ENCODE peak calls at places on chromosome 18, in seven cellular contexts. One of them, this sample, is unnamed. For H3K4me1, the result is how much of the 10 kb centered on the place peaks cover.

GRCh38 chr18:36560187-36560586 is 262.7 kb downstream of the FHOD3 start:
- DNase-seq in suprapubic skin: no peak
- DNase-seq in kidney: no peak
- DNase-seq in body of pancreas: no peak
- DNase-seq in thoracic aorta: no peak
- DNase-seq in mammary epithelial cell: no peak
- DNase-seq in IMR-90: no peak
- DNase-seq in this sample: no peak

GRCh38 chr18:68489018-68489792 is 225.7 kb downstream of the TMX3 start:
- DNase-seq in mammary epithelial cell: no peak
- DNase-seq in kidney: no peak
- DNase-seq in body of pancreas: no peak
- DNase-seq in suprapubic skin: no peak
- DNase-seq in thoracic aorta: no peak
- DNase-seq in IMR-90: no peak
- DNase-seq in this sample: no peak

GRCh38 chr18:30712383-30712782 is 330.2 kb downstream of the DSC3 start:
- DNase-seq in thoracic aorta: no peak
- DNase-seq in suprapubic skin: no peak
- DNase-seq in IMR-90: no peak
- DNase-seq in body of pancreas: no peak
- DNase-seq in mammary epithelial cell: no peak
- DNase-seq in kidney: no peak
- DNase-seq in this sample: no peak

GRCh38 chr18:37487400-37487831 is 78.2 kb downstream of the CELF4 start:
- DNase-seq in kidney: no peak
- DNase-seq in IMR-90: no peak
- DNase-seq in suprapubic skin: no peak
- DNase-seq in thoracic aorta: no peak
- DNase-seq in body of pancreas: no peak
- DNase-seq in mammary epithelial cell: no peak
- DNase-seq in this sample: no peak

GRCh38 chr18:47100214-47100831 is 50.0 kb downstream of the HDHD2 start:
- DNase-seq in suprapubic skin: peak
- DNase-seq in thoracic aorta: no peak
- DNase-seq in kidney: no peak
- DNase-seq in mammary epithelial cell: peak
- DNase-seq in body of pancreas: peak
- DNase-seq in IMR-90: peak
- DNase-seq in this sample: peak

GRCh38 chr18:26228562-26229260 is 2.5 kb downstream of the TAF4B start:
- DNase-seq in body of pancreas: no peak
- DNase-seq in thoracic aorta: no peak
- DNase-seq in suprapubic skin: no peak
- DNase-seq in kidney: no peak
- DNase-seq in IMR-90: no peak
- DNase-seq in mammary epithelial cell: no peak
- DNase-seq in this sample: no peak

GRCh38 chr18:70907673-70908072 is 618.8 kb downstream of the SOCS6 start:
- DNase-seq in kidney: no peak
- DNase-seq in body of pancreas: no peak
- DNase-seq in IMR-90: no peak
- DNase-seq in mammary epithelial cell: no peak
- DNase-seq in thoracic aorta: no peak
- DNase-seq in suprapubic skin: no peak
- DNase-seq in this sample: no peak

GRCh38 chr18:34942975-34943374 is 98.2 kb upstream of the MAPRE2 start:
- DNase-seq in body of pancreas: peak
- DNase-seq in kidney: no peak
- DNase-seq in suprapubic skin: no peak
- DNase-seq in thoracic aorta: no peak
- DNase-seq in IMR-90: no peak
- DNase-seq in mammary epithelial cell: no peak
- DNase-seq in this sample: no peak

GRCh38 chr18:35123811-35124210 is 82.6 kb downstream of the MAPRE2 start:
- DNase-seq in body of pancreas: no peak
- DNase-seq in mammary epithelial cell: no peak
- DNase-seq in kidney: no peak
- DNase-seq in suprapubic skin: no peak
- DNase-seq in IMR-90: no peak
- DNase-seq in thoracic aorta: no peak
- DNase-seq in this sample: no peak

GRCh38 chr18:31429623-31430022 is 17.9 kb upstream of the DSG3 start:
- DNase-seq in thoracic aorta: no peak
- DNase-seq in mammary epithelial cell: peak
- DNase-seq in IMR-90: no peak
- DNase-seq in kidney: no peak
- DNase-seq in body of pancreas: no peak
- DNase-seq in suprapubic skin: no peak
- DNase-seq in this sample: no peak

GRCh38 chr18:22417496-22418188 is at the start of gene CTAGE1:
- DNase-seq in suprapubic skin: no peak
- DNase-seq in kidney: peak
- DNase-seq in IMR-90: peak
- DNase-seq in body of pancreas: no peak
- DNase-seq in mammary epithelial cell: no peak
- DNase-seq in thoracic aorta: no peak
- DNase-seq in this sample: no peak

GRCh38 chr18:22701795-22702194 is 231.3 kb upstream of the RBBP8 start:
- DNase-seq in body of pancreas: no peak
- DNase-seq in kidney: no peak
- DNase-seq in thoracic aorta: no peak
- DNase-seq in suprapubic skin: no peak
- DNase-seq in IMR-90: no peak
- DNase-seq in mammary epithelial cell: no peak
- DNase-seq in this sample: no peak

GRCh38 chr18:136433-136832 is 21.9 kb upstream of the USP14 start:
- DNase-seq in thoracic aorta: no peak
- DNase-seq in kidney: no peak
- DNase-seq in mammary epithelial cell: no peak
- DNase-seq in body of pancreas: no peak
- DNase-seq in suprapubic skin: no peak
- DNase-seq in IMR-90: no peak
- DNase-seq in this sample: no peak

GRCh38 chr18:3524706-3525105 is 74.7 kb downstream of the TGIF1 start:
- DNase-seq in body of pancreas: no peak
- DNase-seq in mammary epithelial cell: no peak
- DNase-seq in kidney: no peak
- DNase-seq in IMR-90: no peak
- DNase-seq in suprapubic skin: no peak
- DNase-seq in thoracic aorta: no peak
- DNase-seq in this sample: no peak

GRCh38 chr18:13439475-13439874 is 220.9 kb downstream of the LDLRAD4 start:
- DNase-seq in body of pancreas: no peak
- DNase-seq in IMR-90: no peak
- DNase-seq in mammary epithelial cell: no peak
- DNase-seq in kidney: no peak
- DNase-seq in thoracic aorta: no peak
- DNase-seq in suprapubic skin: no peak
- DNase-seq in this sample: no peak

GRCh38 chr18:13437034-13437433 is 218.5 kb downstream of the LDLRAD4 start:
- DNase-seq in IMR-90: no peak
- DNase-seq in kidney: no peak
- DNase-seq in body of pancreas: no peak
- DNase-seq in mammary epithelial cell: no peak
- DNase-seq in thoracic aorta: no peak
- DNase-seq in suprapubic skin: no peak
- DNase-seq in this sample: no peak

GRCh38 chr18:13440277-13441248 is 222.0 kb downstream of the LDLRAD4 start:
- DNase-seq in body of pancreas: peak
- DNase-seq in mammary epithelial cell: no peak
- DNase-seq in thoracic aorta: no peak
- DNase-seq in kidney: no peak
- DNase-seq in suprapubic skin: no peak
- DNase-seq in IMR-90: no peak
- DNase-seq in this sample: no peak

GRCh38 chr18:13437801-13438506 is 219.4 kb downstream of the LDLRAD4 start:
- DNase-seq in thoracic aorta: no peak
- DNase-seq in suprapubic skin: no peak
- DNase-seq in mammary epithelial cell: no peak
- DNase-seq in IMR-90: no peak
- DNase-seq in body of pancreas: no peak
- DNase-seq in kidney: no peak
- DNase-seq in this sample: peak

DNA sequence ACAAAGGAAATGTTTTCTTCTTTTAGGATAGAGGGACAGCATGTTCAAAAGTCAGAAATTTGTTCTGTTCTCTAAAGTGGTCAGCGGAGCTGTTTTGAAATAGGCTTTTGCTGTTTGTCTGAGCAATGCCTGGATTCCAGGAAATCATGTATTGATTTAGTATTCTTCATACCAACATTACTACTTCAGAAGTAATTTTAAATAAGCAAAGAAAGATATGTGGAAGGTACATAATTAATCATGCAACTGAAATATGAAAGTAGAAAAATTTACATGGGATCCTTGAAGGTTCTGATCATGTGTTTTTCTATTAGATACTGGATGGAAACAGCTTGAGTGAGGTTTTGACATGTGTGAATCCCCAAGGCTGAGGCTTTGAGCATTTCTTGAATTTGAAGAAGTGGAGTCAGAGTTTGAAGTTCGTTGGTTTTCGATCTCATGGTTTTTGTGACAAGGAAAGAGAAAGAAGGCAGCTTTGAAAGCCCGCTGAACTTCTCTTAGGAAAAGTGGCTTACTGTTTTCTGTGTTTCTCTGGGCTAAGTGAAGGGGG is 220.0 kb downstream of the LDLRAD4 start:
- DNase-seq in mammary epithelial cell: no peak
- DNase-seq in IMR-90: no peak
- DNase-seq in body of pancreas: no peak
- DNase-seq in kidney: no peak
- DNase-seq in suprapubic skin: no peak
- DNase-seq in thoracic aorta: no peak
- DNase-seq in this sample: no peak
- H3K4me3 ChIP-seq in mammary epithelial cell: no peak
- H3K4me3 ChIP-seq in IMR-90: no peak
- H3K4me3 ChIP-seq in body of pancreas: no peak
- H3K4me3 ChIP-seq in kidney: no peak
- H3K4me3 ChIP-seq in suprapubic skin: no peak
- H3K4me3 ChIP-seq in thoracic aorta: no peak
- H3K4me3 ChIP-seq in this sample: peak

GRCh38 chr18:64271264-64271663 is 122.4 kb upstream of the LINC00305 start:
- DNase-seq in mammary epithelial cell: no peak
- DNase-seq in kidney: no peak
- DNase-seq in thoracic aorta: no peak
- DNase-seq in body of pancreas: peak
- DNase-seq in suprapubic skin: no peak
- DNase-seq in IMR-90: no peak
- DNase-seq in this sample: no peak
- H3K4me1 ChIP-seq in mammary epithelial cell: under half
- H3K4me1 ChIP-seq in kidney: under half
- H3K4me1 ChIP-seq in thoracic aorta: under half
- H3K4me1 ChIP-seq in body of pancreas: under half
- H3K4me1 ChIP-seq in suprapubic skin: under half
- H3K4me1 ChIP-seq in IMR-90: under half
- H3K4me1 ChIP-seq in this sample: under half

GRCh38 chr18:61335737-61336555 is 2.7 kb downstream of the CDH20 start:
- DNase-seq in kidney: no peak
- DNase-seq in suprapubic skin: no peak
- DNase-seq in body of pancreas: no peak
- DNase-seq in IMR-90: no peak
- DNase-seq in mammary epithelial cell: no peak
- DNase-seq in thoracic aorta: no peak
- DNase-seq in this sample: no peak

GRCh38 chr18:61334491-61334850 is 1.2 kb downstream of the CDH20 start:
- DNase-seq in body of pancreas: no peak
- DNase-seq in mammary epithelial cell: no peak
- DNase-seq in kidney: no peak
- DNase-seq in thoracic aorta: no peak
- DNase-seq in suprapubic skin: no peak
- DNase-seq in IMR-90: no peak
- DNase-seq in this sample: no peak

GRCh38 chr18:61334951-61335736 is 1.9 kb downstream of the CDH20 start:
- DNase-seq in IMR-90: no peak
- DNase-seq in mammary epithelial cell: no peak
- DNase-seq in thoracic aorta: no peak
- DNase-seq in kidney: no peak
- DNase-seq in suprapubic skin: no peak
- DNase-seq in body of pancreas: no peak
- DNase-seq in this sample: no peak

GRCh38 chr18:61333271-61333745 is at the start of gene CDH20:
- DNase-seq in kidney: no peak
- DNase-seq in suprapubic skin: no peak
- DNase-seq in thoracic aorta: no peak
- DNase-seq in body of pancreas: no peak
- DNase-seq in mammary epithelial cell: no peak
- DNase-seq in IMR-90: no peak
- DNase-seq in this sample: no peak

DNA sequence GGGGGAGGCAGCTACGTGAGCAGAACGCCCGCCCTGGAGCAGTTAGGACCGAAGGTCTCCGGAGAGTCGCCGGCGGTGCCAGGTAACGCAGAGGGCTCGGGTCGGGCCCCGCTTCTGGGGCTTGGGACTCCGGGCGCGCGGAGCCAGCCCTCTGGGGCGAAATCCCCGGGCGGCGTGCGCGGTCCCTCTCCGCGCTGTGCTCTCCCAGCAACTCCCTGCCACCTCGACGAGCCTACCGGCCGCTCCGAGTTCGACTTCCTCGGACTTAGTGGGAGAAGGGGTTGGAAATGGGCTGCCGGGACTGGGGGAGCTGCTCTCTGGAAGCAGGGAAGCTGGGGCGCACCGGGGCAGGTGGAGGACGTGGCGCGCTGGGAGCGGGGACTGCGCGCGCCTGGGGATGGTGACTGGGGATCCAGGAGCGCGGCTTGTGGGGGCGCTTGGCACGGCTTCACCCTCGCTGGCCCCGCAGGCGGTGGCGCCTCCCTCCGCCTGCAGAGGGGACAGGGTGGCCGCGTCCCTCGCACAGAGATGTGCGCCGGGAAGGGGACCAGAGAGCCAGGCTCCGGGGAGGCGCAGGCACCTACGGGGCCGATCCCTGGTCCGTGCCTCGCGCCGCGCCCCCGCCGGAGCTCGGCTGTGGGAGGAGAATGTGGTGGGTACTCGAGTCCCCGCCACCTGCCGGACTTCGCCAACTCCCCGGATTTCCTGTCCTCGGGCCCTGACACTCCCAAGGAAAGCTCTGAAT is 688 bp downstream of the CDH20 start:
- DNase-seq in suprapubic skin: no peak
- DNase-seq in body of pancreas: no peak
- DNase-seq in IMR-90: no peak
- DNase-seq in thoracic aorta: no peak
- DNase-seq in mammary epithelial cell: peak
- DNase-seq in kidney: peak
- DNase-seq in this sample: no peak
- H3K27ac ChIP-seq in suprapubic skin: no peak
- H3K27ac ChIP-seq in body of pancreas: no peak
- H3K27ac ChIP-seq in IMR-90: no peak
- H3K27ac ChIP-seq in thoracic aorta: no peak
- H3K27ac ChIP-seq in mammary epithelial cell: no peak
- H3K27ac ChIP-seq in kidney: no peak
- H3K27ac ChIP-seq in this sample: no peak

DNA sequence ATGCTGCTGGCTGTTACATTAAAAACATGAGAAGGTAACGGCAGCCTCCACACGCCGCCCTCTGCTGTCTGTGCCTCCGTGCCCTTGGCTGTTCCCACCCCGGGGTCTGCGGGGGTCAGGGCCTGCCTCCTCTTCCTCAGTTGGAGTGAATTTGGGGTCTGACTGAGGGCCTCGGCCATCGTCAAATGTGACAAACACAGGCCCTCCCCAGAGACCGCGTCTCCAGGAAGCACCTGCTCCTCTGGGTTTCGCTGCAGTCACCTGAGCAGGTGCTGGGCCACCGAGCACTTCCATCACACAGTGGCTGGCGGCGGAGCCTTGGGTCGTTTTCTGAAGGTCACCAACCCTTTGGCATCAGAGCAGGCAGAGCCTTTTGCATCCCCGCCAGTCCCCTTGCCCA is 70.9 kb downstream of the NFATC1 start:
- DNase-seq in kidney: no peak
- DNase-seq in body of pancreas: no peak
- DNase-seq in suprapubic skin: no peak
- DNase-seq in mammary epithelial cell: no peak
- DNase-seq in thoracic aorta: no peak
- DNase-seq in IMR-90: no peak
- DNase-seq in this sample: no peak
- H3K4me3 ChIP-seq in kidney: no peak
- H3K4me3 ChIP-seq in body of pancreas: no peak
- H3K4me3 ChIP-seq in suprapubic skin: no peak
- H3K4me3 ChIP-seq in mammary epithelial cell: no peak
- H3K4me3 ChIP-seq in thoracic aorta: no peak
- H3K4me3 ChIP-seq in IMR-90: no peak
- H3K4me3 ChIP-seq in this sample: no peak

This sample was measured in naive thymus-derived CD4-positive, alpha-beta T cell.